ENCODE peak calls at places on chromosomes 1 and 21, in seven cellular contexts. Z is HS-5, H is HTR-8/SVneo, C is mesendoderm, F is caudate nucleus, L is astrocyte of the spinal cord, W is T follicular helper cell. K is an unnamed sample.

GRCh38 chr21:22416555-22416954 is 1418.3 kb downstream of the NCAM2 start:
- DNase-seq in Z (no peak), H (no peak), C (no peak), F (no peak), L (no peak), W (no peak), K (no peak)

GRCh38 chr1:208183977-208184901 is 59.9 kb downstream of the PLXNA2 start:
- DNase-seq in Z (peak), H (peak), C (no peak), F (peak), L (peak), W (no peak), K (no peak)

GRCh38 chr1:230543085-230543484 is 99.2 kb upstream of the COG2 start:
- DNase-seq in Z (no peak), H (no peak), C (no peak), F (no peak), L (no peak), W (no peak), K (no peak)

GRCh38 chr1:60762176-60762575 is 320.2 kb upstream of the NFIA start:
- DNase-seq in Z (no peak), H (no peak), C (no peak), F (no peak), L (peak), W (no peak), K (no peak)

GRCh38 chr1:79604490-79605198 is 598.1 kb upstream of the ADGRL4 start:
- DNase-seq in Z (no peak), H (no peak), C (peak), F (no peak), L (no peak), W (no peak), K (no peak)

GRCh38 chr1:213720032-213720431 is 267.7 kb upstream of the PROX1 start:
- DNase-seq in Z (no peak), H (no peak), C (no peak), F (no peak), L (no peak), W (no peak), K (no peak)

GRCh38 chr1:15341634-15342375 is 67.9 kb upstream of the EFHD2 start:
- DNase-seq in Z (peak), H (peak), C (no peak), F (no peak), L (peak), W (no peak), K (no peak)

GRCh38 chr1:91537281-91538069 is 36.8 kb downstream of the CDC7 start:
- DNase-seq in Z (peak), H (no peak), C (peak), F (no peak), L (peak), W (no peak), K (no peak)

GRCh38 chr1:247294282-247294681 is 37.4 kb downstream of the ZNF496 start:
- DNase-seq in Z (peak), H (peak), C (peak), F (no peak), L (peak), W (no peak), K (no peak)

GRCh38 chr1:18948913-18949688 is 7.4 kb downstream of the IFFO2 start:
- DNase-seq in Z (no peak), H (no peak), C (no peak), F (no peak), L (peak), W (no peak), K (no peak)

GRCh38 chr1:159959451-159959850 is 5.4 kb upstream of the SLAMF9 start:
- DNase-seq in Z (no peak), H (no peak), C (peak), F (no peak), L (no peak), W (no peak), K (no peak)

GRCh38 chr1:206575894-206576737 is 36.1 kb downstream of the EIF2D start:
- DNase-seq in Z (no peak), H (no peak), C (no peak), F (no peak), L (no peak), W (no peak), K (no peak)

GRCh38 chr1:54362881-54363340 is 43.3 kb downstream of the SSBP3 start:
- DNase-seq in Z (no peak), H (no peak), C (no peak), F (no peak), L (peak), W (no peak), K (no peak)

GRCh38 chr21:34733866-34734265 is 65.1 kb downstream of the CLIC6 start:
- DNase-seq in Z (no peak), H (no peak), C (no peak), F (no peak), L (no peak), W (no peak), K (no peak)

GRCh38 chr1:10601342-10602060 is 126.8 kb downstream of the PEX14 start:
- DNase-seq in Z (no peak), H (no peak), C (no peak), F (no peak), L (no peak), W (no peak), K (no peak)

GRCh38 chr21:17848228-17848627 is 29.1 kb upstream of the C21orf91 start:
- DNase-seq in Z (peak), H (peak), C (no peak), F (peak), L (peak), W (no peak), K (no peak)

GRCh38 chr1:227958617-227959324 is 11.0 kb upstream of the WNT9A start:
- DNase-seq in Z (no peak), H (no peak), C (no peak), F (no peak), L (no peak), W (no peak), K (no peak)

GRCh38 chr1:29094433-29094832 is 29.3 kb downstream of the TMEM200B start:
- DNase-seq in Z (no peak), H (no peak), C (no peak), F (no peak), L (no peak), W (no peak), K (no peak)

GRCh38 chr1:231420299-231420958 is 1.7 kb downstream of the EGLN1 start:
- DNase-seq in Z (no peak), H (no peak), C (peak), F (no peak), L (peak), W (no peak), K (peak)

GRCh38 chr21:36718951-36719501 is 20.1 kb downstream of the SIM2 start:
- DNase-seq in Z (no peak), H (no peak), C (no peak), F (peak), L (no peak), W (no peak), K (no peak)

GRCh38 chr1:1537626-1538250 is 2.7 kb downstream of the TMEM240 start:
- DNase-seq in Z (no peak), H (no peak), C (no peak), F (no peak), L (no peak), W (no peak), K (no peak)

GRCh38 chr1:26731233-26731902 is 35.6 kb downstream of the ARID1A start:
- DNase-seq in Z (no peak), H (no peak), C (no peak), F (no peak), L (no peak), W (no peak), K (no peak)

GRCh38 chr1:7613106-7613850 is 157.8 kb upstream of the VAMP3 start:
- DNase-seq in Z (no peak), H (no peak), C (no peak), F (no peak), L (no peak), W (no peak), K (peak)

GRCh38 chr21:35850029-35850428 is 210.3 kb downstream of the SETD4 start:
- DNase-seq in Z (peak), H (no peak), C (no peak), F (no peak), L (peak), W (no peak), K (no peak)

GRCh38 chr1:218473527-218473926 is 128.4 kb downstream of the TGFB2 start:
- DNase-seq in Z (no peak), H (no peak), C (peak), F (no peak), L (peak), W (no peak), K (peak)

GRCh38 chr1:46134660-46135331 is 2.4 kb upstream of the PIK3R3 start:
- DNase-seq in Z (peak), H (no peak), C (no peak), F (no peak), L (peak), W (no peak), K (no peak)

GRCh38 chr1:81681570-81681969 is 119.2 kb upstream of the ADGRL2 start:
- DNase-seq in Z (no peak), H (no peak), C (no peak), F (no peak), L (no peak), W (no peak), K (no peak)

GRCh38 chr1:76620371-76620770 is 246.9 kb upstream of the ST6GALNAC5 start:
- DNase-seq in Z (no peak), H (no peak), C (peak), F (no peak), L (no peak), W (no peak), K (no peak)

GRCh38 chr1:216830402-216830801 is 107.2 kb upstream of the ESRRG start:
- DNase-seq in Z (no peak), H (no peak), C (no peak), F (peak), L (no peak), W (no peak), K (no peak)

GRCh38 chr1:145878724-145879123 is 6.9 kb downstream of the ANKRD35 start:
- DNase-seq in Z (no peak), H (no peak), C (no peak), F (no peak), L (no peak), W (no peak), K (no peak)

GRCh38 chr1:67630438-67631045 is 54.5 kb upstream of the GADD45A start:
- DNase-seq in Z (no peak), H (no peak), C (no peak), F (no peak), L (no peak), W (no peak), K (no peak)